ENCODE peak calls at places on chromosomes 4 and X, in eight cellular contexts. One of them, this sample, is unnamed.

GRCh38 chr4:185813133-185813532 is 1.1 kb upstream of the SORBS2 start:
- DNase-seq in transverse colon: no peak
- DNase-seq in K562: no peak
- DNase-seq in HCT116: no peak
- DNase-seq in spleen: no peak
- DNase-seq in lower leg skin: no peak
- DNase-seq in tibial nerve: no peak
- DNase-seq in uterus: no peak
- DNase-seq in this sample: no peak

GRCh38 chrX:135213200-135213844 is 38.5 kb upstream of the ETDA start:
- DNase-seq in HCT116: no peak
- DNase-seq in tibial nerve: no peak
- DNase-seq in transverse colon: no peak
- DNase-seq in K562: no peak
- DNase-seq in spleen: no peak
- DNase-seq in lower leg skin: no peak
- DNase-seq in uterus: no peak
- DNase-seq in this sample: no peak

GRCh38 chrX:74545880-74546279 is 68.5 kb downstream of the RLIM start:
- DNase-seq in spleen: no peak
- DNase-seq in tibial nerve: no peak
- DNase-seq in lower leg skin: no peak
- DNase-seq in uterus: no peak
- DNase-seq in HCT116: no peak
- DNase-seq in transverse colon: no peak
- DNase-seq in K562: no peak
- DNase-seq in this sample: no peak

GRCh38 chrX:39158801-39159657 is 357.8 kb downstream of the MID1IP1 start:
- DNase-seq in tibial nerve: no peak
- DNase-seq in uterus: peak
- DNase-seq in transverse colon: no peak
- DNase-seq in HCT116: no peak
- DNase-seq in K562: no peak
- DNase-seq in spleen: no peak
- DNase-seq in lower leg skin: no peak
- DNase-seq in this sample: no peak

GRCh38 chr4:81807927-81808672 is 336.4 kb upstream of the RASGEF1B start:
- DNase-seq in uterus: no peak
- DNase-seq in transverse colon: no peak
- DNase-seq in K562: no peak
- DNase-seq in lower leg skin: no peak
- DNase-seq in HCT116: no peak
- DNase-seq in spleen: no peak
- DNase-seq in tibial nerve: no peak
- DNase-seq in this sample: no peak

GRCh38 chr4:27463816-27464215 is 603.2 kb downstream of the STIM2 start:
- DNase-seq in HCT116: peak
- DNase-seq in transverse colon: no peak
- DNase-seq in K562: no peak
- DNase-seq in lower leg skin: no peak
- DNase-seq in spleen: no peak
- DNase-seq in tibial nerve: no peak
- DNase-seq in uterus: no peak
- DNase-seq in this sample: no peak

GRCh38 chrX:140180585-140180984 is 215.3 kb upstream of the CXorf66 start:
- DNase-seq in transverse colon: no peak
- DNase-seq in K562: no peak
- DNase-seq in uterus: no peak
- DNase-seq in lower leg skin: no peak
- DNase-seq in tibial nerve: no peak
- DNase-seq in HCT116: no peak
- DNase-seq in spleen: no peak
- DNase-seq in this sample: no peak

GRCh38 chr4:10587697-10588096 is 96.9 kb downstream of the CLNK start:
- DNase-seq in HCT116: no peak
- DNase-seq in spleen: peak
- DNase-seq in transverse colon: no peak
- DNase-seq in uterus: no peak
- DNase-seq in tibial nerve: no peak
- DNase-seq in K562: no peak
- DNase-seq in lower leg skin: no peak
- DNase-seq in this sample: no peak

GRCh38 chr4:100461796-100462195 is 56.0 kb downstream of the EMCN start:
- DNase-seq in uterus: no peak
- DNase-seq in lower leg skin: no peak
- DNase-seq in transverse colon: no peak
- DNase-seq in spleen: no peak
- DNase-seq in tibial nerve: no peak
- DNase-seq in K562: no peak
- DNase-seq in HCT116: no peak
- DNase-seq in this sample: no peak

GRCh38 chr4:102640669-102641068 is 120.1 kb downstream of the MANBA start:
- DNase-seq in tibial nerve: no peak
- DNase-seq in lower leg skin: no peak
- DNase-seq in transverse colon: no peak
- DNase-seq in uterus: no peak
- DNase-seq in spleen: no peak
- DNase-seq in HCT116: no peak
- DNase-seq in K562: no peak
- DNase-seq in this sample: no peak

GRCh38 chrX:138487866-138488265 is 223.7 kb downstream of the FGF13 start:
- DNase-seq in K562: no peak
- DNase-seq in transverse colon: no peak
- DNase-seq in tibial nerve: no peak
- DNase-seq in HCT116: no peak
- DNase-seq in lower leg skin: no peak
- DNase-seq in spleen: no peak
- DNase-seq in uterus: no peak
- DNase-seq in this sample: no peak

GRCh38 chr4:85701881-85702321 is 227.0 kb downstream of the ARHGAP24 start:
- DNase-seq in spleen: no peak
- DNase-seq in lower leg skin: no peak
- DNase-seq in uterus: no peak
- DNase-seq in K562: no peak
- DNase-seq in transverse colon: no peak
- DNase-seq in HCT116: no peak
- DNase-seq in tibial nerve: no peak
- DNase-seq in this sample: no peak

GRCh38 chr4:118765399-118765798 is 70.5 kb downstream of the SEC24D start:
- DNase-seq in uterus: peak
- DNase-seq in HCT116: peak
- DNase-seq in tibial nerve: no peak
- DNase-seq in spleen: no peak
- DNase-seq in K562: peak
- DNase-seq in lower leg skin: peak
- DNase-seq in transverse colon: no peak
- DNase-seq in this sample: no peak

GRCh38 chr4:165327211-165328100 is at the start of gene MSMO1:
- DNase-seq in tibial nerve: peak
- DNase-seq in HCT116: peak
- DNase-seq in spleen: peak
- DNase-seq in uterus: peak
- DNase-seq in lower leg skin: peak
- DNase-seq in transverse colon: peak
- DNase-seq in K562: peak
- DNase-seq in this sample: peak
- TF ChIP-seq POLR2A in tibial nerve: peak
- TF ChIP-seq POLR2A in HCT116: peak
- TF ChIP-seq POLR2A in spleen: peak
- TF ChIP-seq POLR2A in uterus: peak
- TF ChIP-seq POLR2A in lower leg skin: no peak
- TF ChIP-seq POLR2A in transverse colon: peak
- TF ChIP-seq POLR2A in K562: peak
- TF ChIP-seq POLR2A in this sample: peak

GRCh38 chrX:23799469-23800065 is 16.6 kb downstream of the SAT1 start:
- DNase-seq in uterus: no peak
- DNase-seq in tibial nerve: no peak
- DNase-seq in K562: no peak
- DNase-seq in spleen: no peak
- DNase-seq in HCT116: no peak
- DNase-seq in transverse colon: no peak
- DNase-seq in lower leg skin: no peak
- DNase-seq in this sample: no peak
- TF ChIP-seq POLR2A in uterus: no peak
- TF ChIP-seq POLR2A in tibial nerve: no peak
- TF ChIP-seq POLR2A in K562: no peak
- TF ChIP-seq POLR2A in spleen: no peak
- TF ChIP-seq POLR2A in HCT116: no peak
- TF ChIP-seq POLR2A in transverse colon: no peak
- TF ChIP-seq POLR2A in lower leg skin: no peak
- TF ChIP-seq POLR2A in this sample: no peak

GRCh38 chr4:7043521-7044414 is 596 bp downstream of the TADA2B start:
- DNase-seq in lower leg skin: no peak
- DNase-seq in transverse colon: peak
- DNase-seq in tibial nerve: no peak
- DNase-seq in spleen: peak
- DNase-seq in K562: peak
- DNase-seq in uterus: no peak
- DNase-seq in HCT116: no peak
- DNase-seq in this sample: peak
- TF ChIP-seq POLR2A in lower leg skin: no peak
- TF ChIP-seq POLR2A in transverse colon: peak
- TF ChIP-seq POLR2A in tibial nerve: no peak
- TF ChIP-seq POLR2A in spleen: no peak
- TF ChIP-seq POLR2A in K562: no peak
- TF ChIP-seq POLR2A in uterus: no peak
- TF ChIP-seq POLR2A in HCT116: no peak
- TF ChIP-seq POLR2A in this sample: no peak

GRCh38 chr4:55396305-55397023 is 707 bp downstream of the TMEM165 start:
- DNase-seq in spleen: peak
- DNase-seq in K562: peak
- DNase-seq in HCT116: no peak
- DNase-seq in uterus: peak
- DNase-seq in transverse colon: peak
- DNase-seq in lower leg skin: peak
- DNase-seq in tibial nerve: no peak
- DNase-seq in this sample: peak
- TF ChIP-seq POLR2A in spleen: no peak
- TF ChIP-seq POLR2A in K562: no peak
- TF ChIP-seq POLR2A in HCT116: no peak
- TF ChIP-seq POLR2A in uterus: no peak
- TF ChIP-seq POLR2A in transverse colon: no peak
- TF ChIP-seq POLR2A in lower leg skin: no peak
- TF ChIP-seq POLR2A in tibial nerve: no peak
- TF ChIP-seq POLR2A in this sample: no peak

GRCh38 chr4:72568959-72569718 is at the start of gene ADAMTS3:
- DNase-seq in transverse colon: peak
- DNase-seq in uterus: peak
- DNase-seq in K562: peak
- DNase-seq in HCT116: no peak
- DNase-seq in tibial nerve: no peak
- DNase-seq in lower leg skin: peak
- DNase-seq in spleen: peak
- DNase-seq in this sample: peak
- TF ChIP-seq POLR2A in transverse colon: no peak
- TF ChIP-seq POLR2A in uterus: peak
- TF ChIP-seq POLR2A in K562: peak
- TF ChIP-seq POLR2A in HCT116: no peak
- TF ChIP-seq POLR2A in tibial nerve: no peak
- TF ChIP-seq POLR2A in lower leg skin: no peak
- TF ChIP-seq POLR2A in spleen: no peak
- TF ChIP-seq POLR2A in this sample: no peak

GRCh38 chr4:8438743-8439142 is 1.8 kb downstream of the ACOX3 start:
- DNase-seq in spleen: no peak
- DNase-seq in uterus: no peak
- DNase-seq in K562: no peak
- DNase-seq in HCT116: no peak
- DNase-seq in tibial nerve: no peak
- DNase-seq in lower leg skin: no peak
- DNase-seq in transverse colon: no peak
- DNase-seq in this sample: no peak

GRCh38 chr4:8439168-8439567 is 1.4 kb downstream of the ACOX3 start:
- DNase-seq in transverse colon: no peak
- DNase-seq in HCT116: no peak
- DNase-seq in K562: no peak
- DNase-seq in lower leg skin: no peak
- DNase-seq in tibial nerve: no peak
- DNase-seq in spleen: no peak
- DNase-seq in uterus: no peak
- DNase-seq in this sample: no peak

GRCh38 chr4:8434251-8435073 is 6.1 kb downstream of the ACOX3 start:
- DNase-seq in K562: no peak
- DNase-seq in lower leg skin: no peak
- DNase-seq in uterus: no peak
- DNase-seq in transverse colon: no peak
- DNase-seq in tibial nerve: no peak
- DNase-seq in HCT116: no peak
- DNase-seq in spleen: no peak
- DNase-seq in this sample: no peak

GRCh38 chr4:8433181-8433580 is 7.3 kb downstream of the ACOX3 start:
- DNase-seq in tibial nerve: no peak
- DNase-seq in lower leg skin: no peak
- DNase-seq in spleen: no peak
- DNase-seq in HCT116: no peak
- DNase-seq in transverse colon: no peak
- DNase-seq in K562: no peak
- DNase-seq in uterus: no peak
- DNase-seq in this sample: no peak

GRCh38 chr4:8435656-8436121 is 4.8 kb downstream of the ACOX3 start:
- DNase-seq in spleen: no peak
- DNase-seq in lower leg skin: no peak
- DNase-seq in K562: no peak
- DNase-seq in HCT116: no peak
- DNase-seq in transverse colon: peak
- DNase-seq in uterus: no peak
- DNase-seq in tibial nerve: no peak
- DNase-seq in this sample: no peak
- TF ChIP-seq POLR2A in spleen: no peak
- TF ChIP-seq POLR2A in lower leg skin: no peak
- TF ChIP-seq POLR2A in K562: no peak
- TF ChIP-seq POLR2A in HCT116: no peak
- TF ChIP-seq POLR2A in transverse colon: no peak
- TF ChIP-seq POLR2A in uterus: no peak
- TF ChIP-seq POLR2A in tibial nerve: no peak
- TF ChIP-seq POLR2A in this sample: no peak